ENCODE peak calls at places on chromosomes 13 and 19, in four cellular contexts. B, R, A and S are unnamed samples.

GRCh38 chr13:103200118-103200885 is 134.1 kb upstream of the SLC10A2 start:
- DNase-seq in B (no peak), R (no peak), A (no peak), S (no peak)

GRCh38 chr13:44763604-44764311 is 187.6 kb upstream of the TSC22D1 start:
- DNase-seq in B (no peak), R (no peak), A (no peak), S (no peak)

GRCh38 chr19:1069009-1069779 is 2.2 kb downstream of the ARHGAP45 start:
- DNase-seq in B (no peak), R (peak), A (no peak), S (no peak)

GRCh38 chr13:53007872-53008271 is 20.7 kb upstream of the OLFM4 start:
- DNase-seq in B (no peak), R (peak), A (no peak), S (no peak)

GRCh38 chr13:37956536-37956935 is 87.0 kb upstream of the TRPC4 start:
- DNase-seq in B (no peak), R (no peak), A (no peak), S (no peak)

GRCh38 chr13:94776300-94776699 is 64.0 kb upstream of the SOX21 start:
- DNase-seq in B (no peak), R (no peak), A (no peak), S (no peak)

GRCh38 chr13:41505209-41505835 is 48.0 kb downstream of the RGCC start:
- DNase-seq in B (peak), R (no peak), A (peak), S (no peak)

GRCh38 chr19:7293795-7294570 is at the start of gene INSR:
- DNase-seq in B (peak), R (peak), A (peak), S (peak)

GRCh38 chr19:38852231-38853044 is 2.7 kb upstream of the HNRNPL start:
- DNase-seq in B (peak), R (peak), A (peak), S (peak)

GRCh38 chr19:29687897-29688728 is 22.9 kb downstream of the PLEKHF1 start:
- DNase-seq in B (no peak), R (no peak), A (no peak), S (no peak)

GRCh38 chr19:45186509-45187334 is 8.1 kb downstream of the BLOC1S3 start:
- DNase-seq in B (no peak), R (no peak), A (no peak), S (no peak)

GRCh38 chr19:48654299-48655059 is 8.5 kb upstream of the CA11 start:
- DNase-seq in B (no peak), R (no peak), A (no peak), S (peak)

GRCh38 chr19:33032218-33032781 is 32.4 kb downstream of the RHPN2 start:
- DNase-seq in B (no peak), R (peak), A (no peak), S (peak)